ENCODE peak calls at places on chromosomes 2 and 18, in nine cellular contexts. One of them, this sample, is unnamed.

GRCh38 chr2:171447675-171448074 is 13.6 kb downstream of the DCAF17 start:
- DNase-seq in activated naive CD8-positive, alpha-beta T cell treated with anti-CD3 and anti-CD28 coated beads, Interleukin-2, amount 10 ng/mL, durations not matched to agents 7 days and 5 days: no peak
- DNase-seq in lung microvascular endothelial cell: no peak
- DNase-seq in EL: no peak
- DNase-seq in NCI-H446: no peak
- DNase-seq in stimulated activated CD4-positive, alpha-beta T cell treated with anti-CD3 and anti-CD28 coated beads, Interleukin-4, amount 100 ng/mL, for 24 hours: no peak
- DNase-seq in amygdala: no peak
- DNase-seq in NCI-H1105: no peak
- DNase-seq in activated naive CD4-positive, alpha-beta T cell treated with anti-CD3 and anti-CD28 coated beads for 36 hours: peak; percentile 7
- DNase-seq in this sample: no peak

GRCh38 chr2:219484343-219485200 is 14.1 kb upstream of the GMPPA start:
- DNase-seq in stimulated activated CD4-positive, alpha-beta T cell treated with anti-CD3 and anti-CD28 coated beads, Interleukin-4, amount 100 ng/mL, for 24 hours: no peak
- DNase-seq in amygdala: no peak
- DNase-seq in activated naive CD4-positive, alpha-beta T cell treated with anti-CD3 and anti-CD28 coated beads for 36 hours: no peak
- DNase-seq in NCI-H446: no peak
- DNase-seq in activated naive CD8-positive, alpha-beta T cell treated with anti-CD3 and anti-CD28 coated beads, Interleukin-2, amount 10 ng/mL, durations not matched to agents 7 days and 5 days: peak; percentile 40
- DNase-seq in lung microvascular endothelial cell: no peak
- DNase-seq in NCI-H1105: peak; percentile 36
- DNase-seq in EL: no peak
- DNase-seq in this sample: no peak

GRCh38 chr18:10270160-10270571 is 184.3 kb upstream of the APCDD1 start:
- DNase-seq in NCI-H446: no peak
- DNase-seq in amygdala: no peak
- DNase-seq in NCI-H1105: no peak
- DNase-seq in stimulated activated CD4-positive, alpha-beta T cell treated with anti-CD3 and anti-CD28 coated beads, Interleukin-4, amount 100 ng/mL, for 24 hours: no peak
- DNase-seq in activated naive CD4-positive, alpha-beta T cell treated with anti-CD3 and anti-CD28 coated beads for 36 hours: no peak
- DNase-seq in lung microvascular endothelial cell: peak; percentile 78
- DNase-seq in EL: peak; percentile 14
- DNase-seq in activated naive CD8-positive, alpha-beta T cell treated with anti-CD3 and anti-CD28 coated beads, Interleukin-2, amount 10 ng/mL, durations not matched to agents 7 days and 5 days: no peak
- DNase-seq in this sample: no peak

GRCh38 chr2:168429988-168430387 is 26.1 kb upstream of the CERS6 start:
- DNase-seq in activated naive CD4-positive, alpha-beta T cell treated with anti-CD3 and anti-CD28 coated beads for 36 hours: no peak
- DNase-seq in NCI-H446: no peak
- DNase-seq in EL: no peak
- DNase-seq in stimulated activated CD4-positive, alpha-beta T cell treated with anti-CD3 and anti-CD28 coated beads, Interleukin-4, amount 100 ng/mL, for 24 hours: no peak
- DNase-seq in NCI-H1105: no peak
- DNase-seq in activated naive CD8-positive, alpha-beta T cell treated with anti-CD3 and anti-CD28 coated beads, Interleukin-2, amount 10 ng/mL, durations not matched to agents 7 days and 5 days: no peak
- DNase-seq in amygdala: no peak
- DNase-seq in lung microvascular endothelial cell: no peak
- DNase-seq in this sample: no peak

GRCh38 chr18:46891742-46892214 is 25.5 kb downstream of the PIAS2 start:
- DNase-seq in stimulated activated CD4-positive, alpha-beta T cell treated with anti-CD3 and anti-CD28 coated beads, Interleukin-4, amount 100 ng/mL, for 24 hours: no peak
- DNase-seq in amygdala: no peak
- DNase-seq in activated naive CD8-positive, alpha-beta T cell treated with anti-CD3 and anti-CD28 coated beads, Interleukin-2, amount 10 ng/mL, durations not matched to agents 7 days and 5 days: no peak
- DNase-seq in EL: no peak
- DNase-seq in lung microvascular endothelial cell: peak; percentile 20
- DNase-seq in activated naive CD4-positive, alpha-beta T cell treated with anti-CD3 and anti-CD28 coated beads for 36 hours: peak; percentile 43
- DNase-seq in NCI-H1105: no peak
- DNase-seq in NCI-H446: no peak
- DNase-seq in this sample: peak; percentile 15

GRCh38 chr2:170714156-170715061 is 728 bp upstream of the SP5 start:
- DNase-seq in amygdala: no peak
- DNase-seq in NCI-H446: no peak
- DNase-seq in NCI-H1105: no peak
- DNase-seq in activated naive CD8-positive, alpha-beta T cell treated with anti-CD3 and anti-CD28 coated beads, Interleukin-2, amount 10 ng/mL, durations not matched to agents 7 days and 5 days: peak; percentile 52
- DNase-seq in lung microvascular endothelial cell: no peak
- DNase-seq in EL: no peak
- DNase-seq in stimulated activated CD4-positive, alpha-beta T cell treated with anti-CD3 and anti-CD28 coated beads, Interleukin-4, amount 100 ng/mL, for 24 hours: no peak
- DNase-seq in activated naive CD4-positive, alpha-beta T cell treated with anti-CD3 and anti-CD28 coated beads for 36 hours: no peak
- DNase-seq in this sample: no peak

GRCh38 chr2:241775223-241776177 is 1.1 kb upstream of the GAL3ST2 start:
- DNase-seq in amygdala: no peak
- DNase-seq in activated naive CD8-positive, alpha-beta T cell treated with anti-CD3 and anti-CD28 coated beads, Interleukin-2, amount 10 ng/mL, durations not matched to agents 7 days and 5 days: no peak
- DNase-seq in lung microvascular endothelial cell: no peak
- DNase-seq in NCI-H446: no peak
- DNase-seq in stimulated activated CD4-positive, alpha-beta T cell treated with anti-CD3 and anti-CD28 coated beads, Interleukin-4, amount 100 ng/mL, for 24 hours: no peak
- DNase-seq in activated naive CD4-positive, alpha-beta T cell treated with anti-CD3 and anti-CD28 coated beads for 36 hours: no peak
- DNase-seq in EL: no peak
- DNase-seq in NCI-H1105: no peak
- DNase-seq in this sample: peak; percentile 2

GRCh38 chr18:50749421-50749820 is 70.4 kb downstream of the MRO start:
- DNase-seq in NCI-H446: no peak
- DNase-seq in amygdala: no peak
- DNase-seq in EL: no peak
- DNase-seq in stimulated activated CD4-positive, alpha-beta T cell treated with anti-CD3 and anti-CD28 coated beads, Interleukin-4, amount 100 ng/mL, for 24 hours: no peak
- DNase-seq in NCI-H1105: no peak
- DNase-seq in activated naive CD4-positive, alpha-beta T cell treated with anti-CD3 and anti-CD28 coated beads for 36 hours: no peak
- DNase-seq in activated naive CD8-positive, alpha-beta T cell treated with anti-CD3 and anti-CD28 coated beads, Interleukin-2, amount 10 ng/mL, durations not matched to agents 7 days and 5 days: no peak
- DNase-seq in lung microvascular endothelial cell: no peak
- DNase-seq in this sample: no peak

GRCh38 chr18:58570360-58571064 is 58.4 kb downstream of the ALPK2 start:
- DNase-seq in EL: peak; percentile 32
- DNase-seq in activated naive CD4-positive, alpha-beta T cell treated with anti-CD3 and anti-CD28 coated beads for 36 hours: no peak
- DNase-seq in NCI-H1105: no peak
- DNase-seq in amygdala: no peak
- DNase-seq in stimulated activated CD4-positive, alpha-beta T cell treated with anti-CD3 and anti-CD28 coated beads, Interleukin-4, amount 100 ng/mL, for 24 hours: no peak
- DNase-seq in NCI-H446: no peak
- DNase-seq in lung microvascular endothelial cell: no peak
- DNase-seq in activated naive CD8-positive, alpha-beta T cell treated with anti-CD3 and anti-CD28 coated beads, Interleukin-2, amount 10 ng/mL, durations not matched to agents 7 days and 5 days: no peak
- DNase-seq in this sample: no peak

GRCh38 chr2:71801969-71802368 is 345.7 kb downstream of the CYP26B1 start:
- DNase-seq in amygdala: peak; percentile 10
- DNase-seq in activated naive CD8-positive, alpha-beta T cell treated with anti-CD3 and anti-CD28 coated beads, Interleukin-2, amount 10 ng/mL, durations not matched to agents 7 days and 5 days: no peak
- DNase-seq in NCI-H446: peak; percentile 66
- DNase-seq in lung microvascular endothelial cell: peak; percentile 65
- DNase-seq in stimulated activated CD4-positive, alpha-beta T cell treated with anti-CD3 and anti-CD28 coated beads, Interleukin-4, amount 100 ng/mL, for 24 hours: no peak
- DNase-seq in EL: peak; percentile 69
- DNase-seq in activated naive CD4-positive, alpha-beta T cell treated with anti-CD3 and anti-CD28 coated beads for 36 hours: peak; percentile 18
- DNase-seq in NCI-H1105: no peak
- DNase-seq in this sample: no peak

GRCh38 chr2:117828870-117829269 is 14.4 kb downstream of the DDX18 start:
- DNase-seq in amygdala: no peak
- DNase-seq in activated naive CD8-positive, alpha-beta T cell treated with anti-CD3 and anti-CD28 coated beads, Interleukin-2, amount 10 ng/mL, durations not matched to agents 7 days and 5 days: no peak
- DNase-seq in stimulated activated CD4-positive, alpha-beta T cell treated with anti-CD3 and anti-CD28 coated beads, Interleukin-4, amount 100 ng/mL, for 24 hours: no peak
- DNase-seq in NCI-H1105: no peak
- DNase-seq in activated naive CD4-positive, alpha-beta T cell treated with anti-CD3 and anti-CD28 coated beads for 36 hours: no peak
- DNase-seq in EL: no peak
- DNase-seq in lung microvascular endothelial cell: no peak
- DNase-seq in NCI-H446: no peak
- DNase-seq in this sample: no peak

GRCh38 chr2:22281033-22281432 is 1103.9 kb upstream of the KLHL29 start:
- DNase-seq in lung microvascular endothelial cell: peak; percentile 3
- DNase-seq in NCI-H446: peak; percentile 60
- DNase-seq in NCI-H1105: peak; percentile 11
- DNase-seq in stimulated activated CD4-positive, alpha-beta T cell treated with anti-CD3 and anti-CD28 coated beads, Interleukin-4, amount 100 ng/mL, for 24 hours: no peak
- DNase-seq in amygdala: no peak
- DNase-seq in activated naive CD4-positive, alpha-beta T cell treated with anti-CD3 and anti-CD28 coated beads for 36 hours: no peak
- DNase-seq in activated naive CD8-positive, alpha-beta T cell treated with anti-CD3 and anti-CD28 coated beads, Interleukin-2, amount 10 ng/mL, durations not matched to agents 7 days and 5 days: no peak
- DNase-seq in EL: peak; percentile 43
- DNase-seq in this sample: no peak

GRCh38 chr2:60094450-60094929 is 459.0 kb downstream of the BCL11A start:
- DNase-seq in stimulated activated CD4-positive, alpha-beta T cell treated with anti-CD3 and anti-CD28 coated beads, Interleukin-4, amount 100 ng/mL, for 24 hours: no peak
- DNase-seq in activated naive CD4-positive, alpha-beta T cell treated with anti-CD3 and anti-CD28 coated beads for 36 hours: no peak
- DNase-seq in activated naive CD8-positive, alpha-beta T cell treated with anti-CD3 and anti-CD28 coated beads, Interleukin-2, amount 10 ng/mL, durations not matched to agents 7 days and 5 days: no peak
- DNase-seq in lung microvascular endothelial cell: no peak
- DNase-seq in NCI-H446: no peak
- DNase-seq in amygdala: no peak
- DNase-seq in EL: no peak
- DNase-seq in NCI-H1105: no peak
- DNase-seq in this sample: no peak

GRCh38 chr2:83997889-83998288 is 461.2 kb downstream of the SUCLG1 start:
- DNase-seq in activated naive CD8-positive, alpha-beta T cell treated with anti-CD3 and anti-CD28 coated beads, Interleukin-2, amount 10 ng/mL, durations not matched to agents 7 days and 5 days: no peak
- DNase-seq in NCI-H446: no peak
- DNase-seq in NCI-H1105: no peak
- DNase-seq in stimulated activated CD4-positive, alpha-beta T cell treated with anti-CD3 and anti-CD28 coated beads, Interleukin-4, amount 100 ng/mL, for 24 hours: no peak
- DNase-seq in EL: no peak
- DNase-seq in amygdala: no peak
- DNase-seq in lung microvascular endothelial cell: no peak
- DNase-seq in activated naive CD4-positive, alpha-beta T cell treated with anti-CD3 and anti-CD28 coated beads for 36 hours: no peak
- DNase-seq in this sample: no peak

GRCh38 chr2:14297340-14297739 is 335.2 kb upstream of the LRATD1 start:
- DNase-seq in NCI-H446: no peak
- DNase-seq in NCI-H1105: no peak
- DNase-seq in lung microvascular endothelial cell: no peak
- DNase-seq in stimulated activated CD4-positive, alpha-beta T cell treated with anti-CD3 and anti-CD28 coated beads, Interleukin-4, amount 100 ng/mL, for 24 hours: no peak
- DNase-seq in activated naive CD8-positive, alpha-beta T cell treated with anti-CD3 and anti-CD28 coated beads, Interleukin-2, amount 10 ng/mL, durations not matched to agents 7 days and 5 days: no peak
- DNase-seq in amygdala: no peak
- DNase-seq in activated naive CD4-positive, alpha-beta T cell treated with anti-CD3 and anti-CD28 coated beads for 36 hours: no peak
- DNase-seq in EL: no peak
- DNase-seq in this sample: no peak

GRCh38 chr18:79405781-79406575 is 10.2 kb downstream of the NFATC1 start:
- DNase-seq in amygdala: no peak
- DNase-seq in lung microvascular endothelial cell: peak; percentile 73
- DNase-seq in stimulated activated CD4-positive, alpha-beta T cell treated with anti-CD3 and anti-CD28 coated beads, Interleukin-4, amount 100 ng/mL, for 24 hours: peak; percentile 85
- DNase-seq in activated naive CD8-positive, alpha-beta T cell treated with anti-CD3 and anti-CD28 coated beads, Interleukin-2, amount 10 ng/mL, durations not matched to agents 7 days and 5 days: peak; percentile 84
- DNase-seq in EL: no peak
- DNase-seq in NCI-H446: no peak
- DNase-seq in activated naive CD4-positive, alpha-beta T cell treated with anti-CD3 and anti-CD28 coated beads for 36 hours: peak; percentile 96
- DNase-seq in NCI-H1105: no peak
- DNase-seq in this sample: peak; percentile 92

GRCh38 chr18:34870916-34871315 is 160.8 kb downstream of the DTNA start:
- DNase-seq in lung microvascular endothelial cell: no peak
- DNase-seq in NCI-H446: no peak
- DNase-seq in stimulated activated CD4-positive, alpha-beta T cell treated with anti-CD3 and anti-CD28 coated beads, Interleukin-4, amount 100 ng/mL, for 24 hours: no peak
- DNase-seq in activated naive CD4-positive, alpha-beta T cell treated with anti-CD3 and anti-CD28 coated beads for 36 hours: no peak
- DNase-seq in EL: no peak
- DNase-seq in activated naive CD8-positive, alpha-beta T cell treated with anti-CD3 and anti-CD28 coated beads, Interleukin-2, amount 10 ng/mL, durations not matched to agents 7 days and 5 days: no peak
- DNase-seq in NCI-H1105: no peak
- DNase-seq in amygdala: no peak
- DNase-seq in this sample: no peak

GRCh38 chr2:237515621-237516275 is 28.7 kb downstream of the MLPH start:
- DNase-seq in NCI-H1105: no peak
- DNase-seq in EL: no peak
- DNase-seq in activated naive CD8-positive, alpha-beta T cell treated with anti-CD3 and anti-CD28 coated beads, Interleukin-2, amount 10 ng/mL, durations not matched to agents 7 days and 5 days: no peak
- DNase-seq in NCI-H446: no peak
- DNase-seq in stimulated activated CD4-positive, alpha-beta T cell treated with anti-CD3 and anti-CD28 coated beads, Interleukin-4, amount 100 ng/mL, for 24 hours: no peak
- DNase-seq in activated naive CD4-positive, alpha-beta T cell treated with anti-CD3 and anti-CD28 coated beads for 36 hours: no peak
- DNase-seq in amygdala: no peak
- DNase-seq in lung microvascular endothelial cell: no peak
- DNase-seq in this sample: no peak

GRCh38 chr2:44120428-44120827 is 48.2 kb upstream of the PPM1B start:
- DNase-seq in EL: peak; percentile 88
- DNase-seq in NCI-H446: no peak
- DNase-seq in lung microvascular endothelial cell: peak; percentile 64
- DNase-seq in NCI-H1105: no peak
- DNase-seq in activated naive CD8-positive, alpha-beta T cell treated with anti-CD3 and anti-CD28 coated beads, Interleukin-2, amount 10 ng/mL, durations not matched to agents 7 days and 5 days: no peak
- DNase-seq in activated naive CD4-positive, alpha-beta T cell treated with anti-CD3 and anti-CD28 coated beads for 36 hours: peak; percentile 62
- DNase-seq in amygdala: no peak
- DNase-seq in stimulated activated CD4-positive, alpha-beta T cell treated with anti-CD3 and anti-CD28 coated beads, Interleukin-4, amount 100 ng/mL, for 24 hours: peak; percentile 51
- DNase-seq in this sample: no peak

GRCh38 chr2:241545523-241546473 is 12.7 kb upstream of the BOK start:
- DNase-seq in lung microvascular endothelial cell: peak; percentile 43
- DNase-seq in NCI-H1105: no peak
- DNase-seq in activated naive CD8-positive, alpha-beta T cell treated with anti-CD3 and anti-CD28 coated beads, Interleukin-2, amount 10 ng/mL, durations not matched to agents 7 days and 5 days: no peak
- DNase-seq in amygdala: no peak
- DNase-seq in EL: no peak
- DNase-seq in NCI-H446: no peak
- DNase-seq in activated naive CD4-positive, alpha-beta T cell treated with anti-CD3 and anti-CD28 coated beads for 36 hours: no peak
- DNase-seq in stimulated activated CD4-positive, alpha-beta T cell treated with anti-CD3 and anti-CD28 coated beads, Interleukin-4, amount 100 ng/mL, for 24 hours: no peak
- DNase-seq in this sample: no peak

GRCh38 chr2:175926272-175926671 is 75.8 kb downstream of the LNPK start:
- DNase-seq in NCI-H446: no peak
- DNase-seq in lung microvascular endothelial cell: no peak
- DNase-seq in activated naive CD8-positive, alpha-beta T cell treated with anti-CD3 and anti-CD28 coated beads, Interleukin-2, amount 10 ng/mL, durations not matched to agents 7 days and 5 days: no peak
- DNase-seq in amygdala: no peak
- DNase-seq in EL: peak; percentile 89
- DNase-seq in stimulated activated CD4-positive, alpha-beta T cell treated with anti-CD3 and anti-CD28 coated beads, Interleukin-4, amount 100 ng/mL, for 24 hours: no peak
- DNase-seq in activated naive CD4-positive, alpha-beta T cell treated with anti-CD3 and anti-CD28 coated beads for 36 hours: no peak
- DNase-seq in NCI-H1105: no peak
- DNase-seq in this sample: no peak

GRCh38 chr18:58392336-58393000 is 236.4 kb downstream of the ALPK2 start:
- DNase-seq in lung microvascular endothelial cell: peak; percentile 70
- DNase-seq in activated naive CD4-positive, alpha-beta T cell treated with anti-CD3 and anti-CD28 coated beads for 36 hours: no peak
- DNase-seq in activated naive CD8-positive, alpha-beta T cell treated with anti-CD3 and anti-CD28 coated beads, Interleukin-2, amount 10 ng/mL, durations not matched to agents 7 days and 5 days: no peak
- DNase-seq in EL: no peak
- DNase-seq in amygdala: no peak
- DNase-seq in NCI-H1105: no peak
- DNase-seq in NCI-H446: no peak
- DNase-seq in stimulated activated CD4-positive, alpha-beta T cell treated with anti-CD3 and anti-CD28 coated beads, Interleukin-4, amount 100 ng/mL, for 24 hours: no peak
- DNase-seq in this sample: no peak

GRCh38 chr18:63106727-63107126 is 212.8 kb downstream of the BCL2 start:
- DNase-seq in activated naive CD8-positive, alpha-beta T cell treated with anti-CD3 and anti-CD28 coated beads, Interleukin-2, amount 10 ng/mL, durations not matched to agents 7 days and 5 days: no peak
- DNase-seq in stimulated activated CD4-positive, alpha-beta T cell treated with anti-CD3 and anti-CD28 coated beads, Interleukin-4, amount 100 ng/mL, for 24 hours: no peak
- DNase-seq in NCI-H1105: no peak
- DNase-seq in amygdala: no peak
- DNase-seq in NCI-H446: no peak
- DNase-seq in EL: no peak
- DNase-seq in activated naive CD4-positive, alpha-beta T cell treated with anti-CD3 and anti-CD28 coated beads for 36 hours: no peak
- DNase-seq in lung microvascular endothelial cell: no peak
- DNase-seq in this sample: no peak

GRCh38 chr2:238848941-238849853 is 1.3 kb downstream of the TWIST2 start:
- DNase-seq in NCI-H446: no peak
- DNase-seq in amygdala: no peak
- DNase-seq in EL: peak; percentile 51
- DNase-seq in activated naive CD8-positive, alpha-beta T cell treated with anti-CD3 and anti-CD28 coated beads, Interleukin-2, amount 10 ng/mL, durations not matched to agents 7 days and 5 days: no peak
- DNase-seq in NCI-H1105: no peak
- DNase-seq in activated naive CD4-positive, alpha-beta T cell treated with anti-CD3 and anti-CD28 coated beads for 36 hours: no peak
- DNase-seq in stimulated activated CD4-positive, alpha-beta T cell treated with anti-CD3 and anti-CD28 coated beads, Interleukin-4, amount 100 ng/mL, for 24 hours: no peak
- DNase-seq in lung microvascular endothelial cell: peak; percentile 58
- DNase-seq in this sample: no peak

GRCh38 chr18:23689616-23690504 is 607 bp downstream of the LAMA3 start:
- DNase-seq in stimulated activated CD4-positive, alpha-beta T cell treated with anti-CD3 and anti-CD28 coated beads, Interleukin-4, amount 100 ng/mL, for 24 hours: peak; percentile 5
- DNase-seq in EL: peak; percentile 18
- DNase-seq in amygdala: no peak
- DNase-seq in NCI-H446: no peak
- DNase-seq in NCI-H1105: no peak
- DNase-seq in lung microvascular endothelial cell: no peak
- DNase-seq in activated naive CD8-positive, alpha-beta T cell treated with anti-CD3 and anti-CD28 coated beads, Interleukin-2, amount 10 ng/mL, durations not matched to agents 7 days and 5 days: peak; percentile 61
- DNase-seq in activated naive CD4-positive, alpha-beta T cell treated with anti-CD3 and anti-CD28 coated beads for 36 hours: peak; percentile 10
- DNase-seq in this sample: no peak

GRCh38 chr18:29157057-29157780 is 980.3 kb upstream of the CDH2 start:
- DNase-seq in amygdala: no peak
- DNase-seq in NCI-H1105: no peak
- DNase-seq in activated naive CD4-positive, alpha-beta T cell treated with anti-CD3 and anti-CD28 coated beads for 36 hours: no peak
- DNase-seq in lung microvascular endothelial cell: peak; percentile 51
- DNase-seq in NCI-H446: no peak
- DNase-seq in activated naive CD8-positive, alpha-beta T cell treated with anti-CD3 and anti-CD28 coated beads, Interleukin-2, amount 10 ng/mL, durations not matched to agents 7 days and 5 days: no peak
- DNase-seq in stimulated activated CD4-positive, alpha-beta T cell treated with anti-CD3 and anti-CD28 coated beads, Interleukin-4, amount 100 ng/mL, for 24 hours: no peak
- DNase-seq in EL: peak; percentile 45
- DNase-seq in this sample: no peak

GRCh38 chr2:121008978-121009377 is 273.3 kb downstream of the GLI2 start:
- DNase-seq in NCI-H1105: no peak
- DNase-seq in lung microvascular endothelial cell: no peak
- DNase-seq in EL: peak; percentile 15
- DNase-seq in activated naive CD4-positive, alpha-beta T cell treated with anti-CD3 and anti-CD28 coated beads for 36 hours: no peak
- DNase-seq in stimulated activated CD4-positive, alpha-beta T cell treated with anti-CD3 and anti-CD28 coated beads, Interleukin-4, amount 100 ng/mL, for 24 hours: no peak
- DNase-seq in activated naive CD8-positive, alpha-beta T cell treated with anti-CD3 and anti-CD28 coated beads, Interleukin-2, amount 10 ng/mL, durations not matched to agents 7 days and 5 days: no peak
- DNase-seq in NCI-H446: no peak
- DNase-seq in amygdala: no peak
- DNase-seq in this sample: no peak

GRCh38 chr2:215680605-215681598 is 245.0 kb upstream of the FN1 start:
- DNase-seq in activated naive CD4-positive, alpha-beta T cell treated with anti-CD3 and anti-CD28 coated beads for 36 hours: peak; percentile 60
- DNase-seq in EL: peak; percentile 67
- DNase-seq in activated naive CD8-positive, alpha-beta T cell treated with anti-CD3 and anti-CD28 coated beads, Interleukin-2, amount 10 ng/mL, durations not matched to agents 7 days and 5 days: peak; percentile 28
- DNase-seq in lung microvascular endothelial cell: no peak
- DNase-seq in stimulated activated CD4-positive, alpha-beta T cell treated with anti-CD3 and anti-CD28 coated beads, Interleukin-4, amount 100 ng/mL, for 24 hours: peak; percentile 14
- DNase-seq in NCI-H1105: no peak
- DNase-seq in NCI-H446: no peak
- DNase-seq in amygdala: no peak
- DNase-seq in this sample: no peak

GRCh38 chr2:239271471-239272255 is 129.2 kb downstream of the HDAC4 start:
- DNase-seq in activated naive CD8-positive, alpha-beta T cell treated with anti-CD3 and anti-CD28 coated beads, Interleukin-2, amount 10 ng/mL, durations not matched to agents 7 days and 5 days: no peak
- DNase-seq in EL: no peak
- DNase-seq in activated naive CD4-positive, alpha-beta T cell treated with anti-CD3 and anti-CD28 coated beads for 36 hours: no peak
- DNase-seq in stimulated activated CD4-positive, alpha-beta T cell treated with anti-CD3 and anti-CD28 coated beads, Interleukin-4, amount 100 ng/mL, for 24 hours: no peak
- DNase-seq in NCI-H1105: no peak
- DNase-seq in lung microvascular endothelial cell: no peak
- DNase-seq in NCI-H446: no peak
- DNase-seq in amygdala: no peak
- DNase-seq in this sample: no peak

This sample was measured in GM19239.